ENCODE peak calls at places on chromosomes 4 and X, in six cellular contexts. Z, G, F, C, T and H are unnamed samples. For H3K36me3, the result is how much of the 10 kb centered on the place peaks cover.

GRCh38 chr4:110808371-110808878 is 185.5 kb upstream of the PITX2 start:
- DNase-seq in Z (no peak), G (no peak), F (no peak), C (no peak), T (no peak), H (no peak)

GRCh38 chrX:36908801-36909403 is 99.3 kb upstream of the FAM47C start:
- DNase-seq in Z (no peak), G (no peak), F (no peak), C (no peak), T (no peak), H (no peak)

GRCh38 chr4:41935652-41936021 is 408 bp downstream of the TMEM33 start:
- DNase-seq in Z (no peak), G (no peak), F (no peak), C (no peak), T (no peak), H (peak)

GRCh38 chr4:94420356-94420755 is 31.4 kb upstream of the PDLIM5 start:
- DNase-seq in Z (no peak), G (no peak), F (no peak), C (no peak), T (no peak), H (no peak)

GRCh38 chrX:5163663-5164062 is 1065.0 kb downstream of the NLGN4X start:
- DNase-seq in Z (no peak), G (no peak), F (no peak), C (no peak), T (no peak), H (no peak)

GRCh38 chrX:21158678-21159077 is 215.5 kb upstream of the CNKSR2 start:
- DNase-seq in Z (no peak), G (no peak), F (no peak), C (no peak), T (no peak), H (no peak)

GRCh38 chr4:13306356-13306755 is 177.8 kb downstream of the RAB28 start:
- DNase-seq in Z (no peak), G (no peak), F (no peak), C (no peak), T (no peak), H (no peak)

GRCh38 chr4:139685180-139685579 is 19.6 kb downstream of the MGST2 start:
- DNase-seq in Z (no peak), G (no peak), F (no peak), C (no peak), T (no peak), H (no peak)

GRCh38 chr4:104394409-104394813 is 100.3 kb downstream of the CXXC4 start:
- DNase-seq in Z (no peak), G (no peak), F (no peak), C (no peak), T (no peak), H (no peak)

GRCh38 chrX:151393514-151393913 is 3.5 kb upstream of the VMA21 start:
- DNase-seq in Z (no peak), G (no peak), F (no peak), C (no peak), T (no peak), H (no peak)

GRCh38 chr4:188021548-188022249 is 26.1 kb downstream of the ZFP42 start:
- DNase-seq in Z (no peak), G (no peak), F (no peak), C (no peak), T (no peak), H (no peak)

GRCh38 chr4:159018062-159018629 is 84.7 kb upstream of the RAPGEF2 start:
- DNase-seq in Z (no peak), G (no peak), F (no peak), C (no peak), T (no peak), H (no peak)

GRCh38 chr4:22668301-22668700 is 24.4 kb upstream of the GBA3 start:
- DNase-seq in Z (no peak), G (no peak), F (no peak), C (no peak), T (no peak), H (no peak)
- H3K4me3 ChIP-seq in Z (no peak), G (no peak), F (no peak), C (no peak), T (no peak), H (no peak)

GRCh38 chrX:38166478-38167083 is 54.1 kb downstream of the SRPX start:
- DNase-seq in Z (no peak), G (no peak), F (no peak), C (no peak), T (peak), H (no peak)

GRCh38 chrX:38165023-38165422 is 55.6 kb downstream of the SRPX start:
- DNase-seq in Z (no peak), G (no peak), F (no peak), C (no peak), T (no peak), H (peak)

DNA sequence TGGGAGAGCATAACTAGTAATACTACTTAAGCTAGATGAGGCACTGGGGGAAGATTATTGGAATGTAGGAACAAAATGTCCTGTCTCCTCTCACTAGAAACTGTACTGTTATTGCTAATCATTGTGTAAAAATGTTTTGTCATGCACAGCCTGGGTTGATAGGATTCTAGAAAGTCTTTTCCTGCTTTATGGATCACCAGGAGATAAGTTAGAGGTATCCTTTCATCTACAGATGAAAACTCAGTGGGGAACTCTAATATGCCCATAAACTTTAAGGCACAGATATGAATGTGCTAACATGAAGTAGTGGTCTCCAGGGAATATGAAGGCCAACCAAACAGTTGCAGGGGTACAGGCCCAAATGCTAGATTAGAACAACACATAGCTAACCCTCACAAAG is 57.5 kb downstream of the SRPX start:
- DNase-seq in Z (no peak), G (no peak), F (no peak), C (no peak), T (no peak), H (no peak)
- H3K36me3 ChIP-seq in Z (under half), G (under half), F (under half), C (under half), T (under half), H (under half)

DNA sequence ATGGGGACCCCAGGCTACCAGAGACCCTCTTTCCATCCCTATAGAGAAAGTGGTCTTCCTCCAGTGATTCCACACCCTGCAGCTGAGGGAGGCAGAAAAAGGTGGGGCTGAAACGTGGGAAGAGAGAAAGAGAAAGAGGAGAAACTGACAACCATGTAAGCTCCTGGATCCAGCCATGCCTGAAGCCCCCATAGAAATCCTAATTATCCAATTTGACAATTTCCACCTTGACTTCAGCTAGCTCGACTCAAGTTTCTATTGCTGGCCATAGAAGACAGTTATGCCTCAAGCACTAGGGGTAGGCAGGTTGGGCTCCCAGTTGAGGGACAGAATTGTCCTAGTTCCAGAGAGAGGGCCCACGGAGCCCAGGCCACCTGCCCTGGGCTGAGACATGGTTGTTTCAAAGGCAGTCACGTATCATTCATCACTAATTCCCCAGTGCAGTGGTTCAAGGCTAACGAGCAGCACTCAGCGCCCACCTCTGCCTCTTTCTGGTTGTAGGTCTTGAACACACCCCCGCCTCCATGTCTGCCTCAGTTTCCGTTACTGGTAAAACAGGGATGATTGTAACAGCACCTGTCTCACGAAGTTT is 39.8 kb upstream of the ASMTL start:
- DNase-seq in Z (no peak), G (no peak), F (no peak), C (no peak), T (no peak), H (no peak)
- TF ChIP-seq POLR2A in Z (no peak), G (no peak), F (no peak), C (no peak), T (no peak), H (no peak)

GRCh38 chr4:55186123-55186522 is 60.7 kb upstream of the KDR start:
- DNase-seq in Z (no peak), G (no peak), F (no peak), C (no peak), T (no peak), H (no peak)
- H3K4me3 ChIP-seq in Z (no peak), G (no peak), F (no peak), C (no peak), T (no peak), H (no peak)

GRCh38 chr4:185395956-185396723 is 416 bp upstream of the LRP2BP start:
- DNase-seq in Z (peak), G (peak), F (peak), C (peak), T (peak), H (peak)

GRCh38 chr4:185390941-185391340 is 4.8 kb downstream of the LRP2BP start:
- DNase-seq in Z (no peak), G (no peak), F (no peak), C (no peak), T (no peak), H (no peak)

GRCh38 chr4:185395255-185395955 is at the start of gene LRP2BP:
- DNase-seq in Z (no peak), G (no peak), F (no peak), C (no peak), T (no peak), H (no peak)

GRCh38 chr4:185394568-185395254 is 1.0 kb downstream of the LRP2BP start:
- DNase-seq in Z (no peak), G (no peak), F (no peak), C (no peak), T (no peak), H (no peak)

DNA sequence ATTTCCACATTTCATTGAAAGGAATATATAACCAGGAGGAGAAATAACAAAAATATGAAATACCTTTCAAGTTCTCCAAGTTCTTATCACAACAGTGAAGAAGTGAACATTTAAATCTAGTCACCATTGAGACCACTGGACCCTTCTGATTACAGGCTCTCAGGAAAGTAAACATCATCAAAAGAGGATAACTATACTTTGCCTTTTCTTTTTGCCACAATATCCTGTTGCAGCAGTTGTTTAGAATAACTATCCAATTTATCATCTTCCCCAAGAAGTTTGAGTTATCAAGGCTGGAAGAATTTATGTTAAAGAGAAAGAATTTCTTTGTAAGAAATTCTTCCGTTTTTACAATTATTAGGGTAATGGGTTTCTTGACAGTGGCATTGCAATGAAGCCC is 3.6 kb downstream of the LRP2BP start:
- DNase-seq in Z (no peak), G (no peak), F (no peak), C (no peak), T (no peak), H (no peak)
- H3K36me3 ChIP-seq in Z (under half), G (under half), F (under half), C (under half), T (under half), H (under half)

GRCh38 chrX:120457766-120458180 is 11.3 kb downstream of the LAMP2 start:
- DNase-seq in Z (no peak), G (no peak), F (no peak), C (no peak), T (no peak), H (no peak)

GRCh38 chrX:120452131-120452530 is 17.0 kb downstream of the LAMP2 start:
- DNase-seq in Z (no peak), G (no peak), F (no peak), C (no peak), T (no peak), H (peak)

GRCh38 chrX:120450163-120450562 is 18.9 kb downstream of the LAMP2 start:
- DNase-seq in Z (no peak), G (no peak), F (no peak), C (no peak), T (no peak), H (no peak)

GRCh38 chrX:120456973-120457372 is 12.1 kb downstream of the LAMP2 start:
- DNase-seq in Z (no peak), G (no peak), F (no peak), C (no peak), T (no peak), H (no peak)

GRCh38 chrX:120453985-120454384 is 15.1 kb downstream of the LAMP2 start:
- DNase-seq in Z (no peak), G (no peak), F (no peak), C (no peak), T (no peak), H (no peak)
- TF ChIP-seq POLR2A in Z (no peak), G (no peak), F (no peak), C (no peak), T (no peak), H (no peak)

DNA sequence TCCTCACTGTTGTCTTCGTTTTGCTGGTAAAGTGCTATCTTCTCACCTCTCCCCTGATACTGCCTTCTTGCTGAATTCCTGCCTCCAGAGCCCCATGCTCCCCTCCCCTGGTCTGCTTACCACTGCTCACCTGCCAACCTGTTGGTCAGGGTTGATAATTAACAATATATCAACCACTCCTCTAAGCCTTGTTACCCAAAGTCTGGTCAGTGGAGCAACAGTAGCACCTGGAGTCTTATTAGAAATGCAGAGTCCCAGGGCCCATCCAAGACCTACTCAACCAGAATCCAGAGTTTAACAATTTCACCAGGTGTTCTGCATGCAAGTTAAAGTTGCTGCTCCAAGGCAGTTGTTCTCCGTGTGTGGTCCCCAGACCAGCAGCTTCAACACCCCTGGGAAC is 55.0 kb downstream of the EFNB1 start:
- DNase-seq in Z (no peak), G (no peak), F (no peak), C (no peak), T (no peak), H (no peak)
- H3K4me3 ChIP-seq in Z (no peak), G (no peak), F (no peak), C (no peak), T (no peak), H (no peak)